ENCODE peak calls at places on chromosomes 16 and 17, in nine cellular contexts. K is PC-3, M is GM23338, L is GM23248, V is MM.1S, Q is HCT116, O is PC-9, H is OCI-LY7, U is SK-N-SH. J is an unnamed sample. For H3K9me2, the result is how much of the 10 kb centered on the place peaks cover.

GRCh38 chr17:55870044-55870443 is 119.2 kb downstream of the PCTP start:
- DNase-seq in K (no peak), L (no peak), V (no peak), M (peak), Q (no peak), U (no peak), H (no peak), O (no peak), J (no peak)

GRCh38 chr16:19437280-19437679 is 19.6 kb downstream of the TMC5 start:
- DNase-seq in H (no peak), O (no peak), K (no peak), M (no peak), U (no peak), V (no peak), Q (no peak), L (no peak), J (no peak)

GRCh38 chr16:16861546-16861945 is 482.6 kb downstream of the NPIPA7 start:
- DNase-seq in K (peak), U (peak), L (peak), V (peak), M (peak), H (peak), O (no peak), Q (peak), J (peak)

GRCh38 chr17:28743243-28744103 is at the start of gene TRAF4:
- DNase-seq in M (peak), H (peak), O (peak), V (peak), K (peak), L (peak), U (peak), Q (peak), J (peak)

GRCh38 chr17:35708951-35709350 is 22.5 kb upstream of the RASL10B start:
- DNase-seq in U (no peak), H (peak), Q (no peak), L (no peak), V (peak), M (no peak), O (no peak), K (no peak), J (no peak)

GRCh38 chr16:12723681-12724080 is 80.0 kb downstream of the CPPED1 start:
- DNase-seq in M (no peak), O (no peak), U (no peak), K (no peak), L (no peak), V (no peak), H (no peak), Q (no peak), J (no peak)

GRCh38 chr17:58755577-58756245 is at the start of gene PPM1E:
- DNase-seq in U (peak), K (peak), O (peak), Q (no peak), V (peak), H (peak), M (peak), L (peak), J (peak)

GRCh38 chr16:46907061-46907774 is 23.1 kb downstream of the GPT2 start:
- DNase-seq in O (no peak), M (no peak), U (no peak), H (no peak), Q (no peak), K (no peak), L (no peak), V (no peak), J (no peak)

GRCh38 chr16:57192720-57193486 is 6.8 kb downstream of the RSPRY1 start:
- DNase-seq in U (no peak), H (no peak), M (no peak), K (no peak), Q (no peak), L (peak), O (no peak), V (peak), J (no peak)

GRCh38 chr17:31487648-31488263 is 96.3 kb downstream of the RAB11FIP4 start:
- DNase-seq in K (peak), O (peak), Q (peak), V (peak), U (peak), H (peak), L (peak), M (peak), J (peak)

GRCh38 chr17:5365831-5366230 is 53.6 kb downstream of the NUP88 start:
- DNase-seq in O (no peak), H (no peak), L (no peak), U (no peak), M (no peak), K (no peak), Q (no peak), V (no peak), J (no peak)

GRCh38 chr17:28219771-28220170 is 99.2 kb upstream of the TMEM97 start:
- DNase-seq in V (no peak), K (peak), H (no peak), M (no peak), Q (no peak), O (peak), L (no peak), U (no peak), J (no peak)

GRCh38 chr16:71709231-71709781 is 15.2 kb downstream of the PHLPP2 start:
- DNase-seq in U (no peak), L (peak), K (peak), Q (no peak), H (no peak), O (peak), V (no peak), M (no peak), J (peak)

GRCh38 chr17:78892936-78893379 is 10.0 kb downstream of the CEP295NL start:
- DNase-seq in V (no peak), K (no peak), O (no peak), M (no peak), U (no peak), H (no peak), L (no peak), Q (no peak), J (no peak)
- H3K27ac ChIP-seq in V (peak), K (no peak), O (no peak), M (no peak), U (no peak), H (no peak), L (no peak), Q (no peak), J (no peak)

DNA sequence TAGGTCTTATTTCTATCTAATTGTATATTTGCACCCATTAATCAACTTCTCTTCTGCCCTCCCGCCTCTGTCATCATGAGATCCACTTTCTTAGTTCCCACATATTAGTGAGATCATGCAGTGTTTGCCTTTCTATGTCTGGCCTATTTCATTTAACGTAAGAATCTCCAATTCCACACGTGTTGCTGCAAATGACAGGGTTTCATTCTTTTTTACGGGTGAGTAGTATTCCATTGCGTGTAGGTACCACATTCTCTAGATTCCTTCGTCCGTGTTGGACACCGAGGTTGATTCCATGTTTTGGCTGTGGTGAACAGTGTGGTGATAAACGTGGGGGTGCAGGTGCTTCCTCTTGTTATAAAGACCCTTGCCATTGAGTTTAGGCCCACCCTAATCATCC is 64.7 kb upstream of the GSE1 start:
- DNase-seq in L (no peak), M (no peak), O (no peak), V (no peak), K (no peak), U (no peak), Q (no peak), H (no peak), J (no peak)
- H3K9me2 ChIP-seq in L (under half), M (under half), O (under half), V (under half), K (under half), U (under half), Q (under half), H (under half), J (under half)

GRCh38 chr17:13599168-13599577 is 2.6 kb downstream of the HS3ST3A1 start:
- DNase-seq in O (no peak), M (no peak), Q (no peak), V (no peak), H (no peak), U (no peak), L (no peak), K (no peak), J (no peak)
- H3K27ac ChIP-seq in O (no peak), M (no peak), Q (no peak), V (no peak), H (no peak), U (peak), L (peak), K (no peak), J (no peak)

GRCh38 chr17:52841971-52842370 is 683.5 kb upstream of the CA10 start:
- DNase-seq in Q (no peak), O (no peak), U (no peak), L (no peak), V (no peak), K (no peak), M (no peak), H (no peak), J (no peak)

GRCh38 chr17:52831536-52831935 is 673.0 kb upstream of the CA10 start:
- DNase-seq in M (no peak), K (no peak), U (no peak), H (no peak), Q (no peak), L (no peak), V (no peak), O (no peak), J (no peak)

DNA sequence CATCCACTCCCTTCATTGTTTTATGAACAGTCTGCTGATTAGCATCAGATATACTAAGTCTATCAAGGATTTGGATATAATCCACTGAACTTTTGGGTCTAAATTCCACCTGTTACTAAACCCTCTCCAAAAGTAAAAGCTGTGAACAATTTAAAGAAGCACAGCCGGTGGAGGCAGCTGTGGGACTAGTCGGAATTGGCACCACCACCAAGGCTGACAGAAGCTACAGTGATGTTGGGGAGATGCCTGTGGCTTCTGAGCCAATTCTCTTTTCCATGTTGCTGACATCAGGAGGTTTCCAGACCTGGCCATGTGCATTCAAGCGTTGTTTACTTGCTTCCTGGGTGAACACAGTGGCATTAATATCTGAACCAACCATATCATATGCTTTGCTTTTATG is 679.0 kb upstream of the CA10 start:
- DNase-seq in K (no peak), L (no peak), Q (no peak), H (no peak), V (no peak), O (no peak), M (no peak), U (no peak), J (no peak)
- H3K9me2 ChIP-seq in K (under half), L (under half), Q (under half), H (under half), V (under half), O (under half), M (under half), U (under half), J (under half)

GRCh38 chr17:44093231-44093900 is 22.8 kb downstream of the G6PC3 start:
- DNase-seq in H (no peak), K (no peak), M (no peak), V (no peak), Q (no peak), L (no peak), U (no peak), O (no peak), J (no peak)
- H3K27ac ChIP-seq in H (no peak), K (no peak), M (peak), V (no peak), Q (no peak), L (no peak), U (no peak), O (no peak), J (no peak)

GRCh38 chr16:54933281-54934150 is 2.9 kb downstream of the IRX5 start:
- DNase-seq in H (no peak), V (no peak), M (peak), L (peak), U (no peak), O (no peak), Q (no peak), K (no peak), J (no peak)

GRCh38 chr16:54931757-54932660 is 1.3 kb downstream of the IRX5 start:
- DNase-seq in U (peak), Q (no peak), O (no peak), M (peak), H (no peak), L (peak), V (no peak), K (no peak), J (no peak)

GRCh38 chr16:54931041-54931756 is 534 bp downstream of the IRX5 start:
- DNase-seq in Q (no peak), U (peak), V (peak), K (no peak), H (no peak), M (peak), L (peak), O (no peak), J (peak)

GRCh38 chr16:54934536-54935410 is 4.1 kb downstream of the IRX5 start:
- DNase-seq in H (no peak), K (no peak), Q (no peak), M (peak), U (peak), L (peak), V (no peak), O (no peak), J (peak)

GRCh38 chr16:54932737-54933254 is 2.1 kb downstream of the IRX5 start:
- DNase-seq in O (no peak), M (peak), V (no peak), L (peak), U (no peak), H (no peak), Q (no peak), K (no peak), J (no peak)
- H3K9me2 ChIP-seq in O (under half), M (under half), V (under half), L (under half), U (under half), H (under half), Q (under half), K (under half), J (under half)

GRCh38 chr17:16272111-16272510 is 55.1 kb downstream of the PIGL start:
- DNase-seq in O (no peak), Q (no peak), H (no peak), L (no peak), U (no peak), M (no peak), K (no peak), V (no peak), J (no peak)

GRCh38 chr17:16275024-16275423 is 58.0 kb downstream of the PIGL start:
- DNase-seq in O (no peak), Q (no peak), K (no peak), M (no peak), U (no peak), L (no peak), H (no peak), V (no peak), J (no peak)

GRCh38 chr17:16273499-16273898 is 56.5 kb downstream of the PIGL start:
- DNase-seq in O (no peak), K (peak), H (no peak), M (no peak), Q (peak), U (no peak), V (no peak), L (peak), J (no peak)

GRCh38 chr17:16269658-16270057 is 52.6 kb downstream of the PIGL start:
- DNase-seq in M (no peak), U (no peak), H (no peak), K (peak), O (no peak), L (peak), V (no peak), Q (no peak), J (no peak)

GRCh38 chr17:16273929-16274339 is 56.9 kb downstream of the PIGL start:
- DNase-seq in K (no peak), U (no peak), M (no peak), H (no peak), Q (no peak), L (no peak), O (peak), V (no peak), J (no peak)
- H3K27ac ChIP-seq in K (peak), U (peak), M (no peak), H (no peak), Q (peak), L (peak), O (peak), V (no peak), J (no peak)

GRCh38 chr17:22277595-22277994 is 585.3 kb downstream of the KCNJ18 start:
- DNase-seq in V (no peak), L (no peak), Q (no peak), O (no peak), M (no peak), U (no peak), K (no peak), H (no peak), J (no peak)
- H3K9me2 ChIP-seq in V (under half), L (under half), Q (under half), O (under half), M (under half), U (under half), K (under half), H (under half), J (under half)